ENCODE peak calls at places on chromosome 1, in five cellular contexts. Q is fibroblast of pulmonary artery; R is HTR-8/SVneo; M is SHP77; N is NK-92 treated with Interleukin-12 subunit alpha and Interleukin-12 subunit beta, amount 100 ng/mL, for 24 hours. W is an unnamed sample.

GRCh38 chr1:170800243-170800642 is 135.1 kb upstream of the MROH9 start:
- DNase-seq in Q (no peak), R (no peak), M (no peak), N (no peak), W (no peak)

GRCh38 chr1:207000641-207001291 is 30.5 kb upstream of the FCAMR start:
- DNase-seq in Q (no peak), R (no peak), M (no peak), N (no peak), W (no peak)

GRCh38 chr1:2174348-2175054 is 20.1 kb downstream of the FAAP20 start:
- DNase-seq in Q (peak; percentile 64), R (peak; percentile 79), M (peak; percentile 37), N (no peak), W (no peak)

GRCh38 chr1:111471012-111471411 is 2.8 kb upstream of the C1orf162 start:
- DNase-seq in Q (no peak), R (no peak), M (no peak), N (peak; percentile 9), W (no peak)

GRCh38 chr1:219661464-219662092 is 48.7 kb upstream of the ZC3H11B start:
- DNase-seq in Q (no peak), R (no peak), M (no peak), N (no peak), W (no peak)

GRCh38 chr1:27821761-27822315 is 8.7 kb upstream of the PPP1R8 start:
- DNase-seq in Q (no peak), R (no peak), M (no peak), N (no peak), W (no peak)

GRCh38 chr1:64623750-64624445 is 121.0 kb upstream of the RAVER2 start:
- DNase-seq in Q (peak; percentile 28), R (no peak), M (peak; percentile 10), N (no peak), W (no peak)

GRCh38 chr1:168824418-168824817 is 95.4 kb upstream of the DPT start:
- DNase-seq in Q (no peak), R (no peak), M (no peak), N (no peak), W (no peak)

GRCh38 chr1:53543771-53544695 is 84.8 kb downstream of the DMRTB1 start:
- DNase-seq in Q (no peak), R (no peak), M (no peak), N (no peak), W (peak; percentile 82)

GRCh38 chr1:202615501-202616354 is 94.5 kb downstream of the SYT2 start:
- DNase-seq in Q (peak; percentile 73), R (peak; percentile 36), M (no peak), N (no peak), W (no peak)

GRCh38 chr1:31811605-31812004 is 4.2 kb downstream of the SPOCD1 start:
- DNase-seq in Q (peak; percentile 63), R (no peak), M (peak; percentile 95), N (no peak), W (no peak)

GRCh38 chr1:107494061-107494460 is 353.2 kb downstream of the NTNG1 start:
- DNase-seq in Q (no peak), R (no peak), M (no peak), N (no peak), W (no peak)

GRCh38 chr1:238927899-238928298 is 458.5 kb upstream of the CHRM3 start:
- DNase-seq in Q (no peak), R (no peak), M (no peak), N (no peak), W (no peak)

GRCh38 chr1:171346866-171347265 is 32.9 kb downstream of the FMO4 start:
- DNase-seq in Q (peak; percentile 26), R (no peak), M (no peak), N (no peak), W (no peak)

GRCh38 chr1:214700381-214700780 is 97.4 kb downstream of the CENPF start:
- DNase-seq in Q (no peak), R (no peak), M (no peak), N (no peak), W (no peak)

GRCh38 chr1:37605061-37605650 is 9.4 kb upstream of the GNL2 start:
- DNase-seq in Q (no peak), R (no peak), M (no peak), N (no peak), W (no peak)

GRCh38 chr1:218459878-218460277 is 114.7 kb downstream of the TGFB2 start:
- DNase-seq in Q (peak; percentile 91), R (peak; percentile 89), M (no peak), N (no peak), W (no peak)

GRCh38 chr1:17606826-17607440 is 67.4 kb downstream of the ARHGEF10L start:
- DNase-seq in Q (peak; percentile 73), R (peak; percentile 64), M (peak; percentile 64), N (peak; percentile 22), W (no peak)

GRCh38 chr1:25501235-25502058 is 42.0 kb upstream of the LDLRAP1 start:
- DNase-seq in Q (peak; percentile 72), R (peak; percentile 23), M (no peak), N (no peak), W (no peak)

GRCh38 chr1:13628711-13629110 is 45.1 kb downstream of the PDPN start:
- DNase-seq in Q (no peak), R (no peak), M (no peak), N (no peak), W (no peak)

GRCh38 chr1:169604781-169605560 is 18.7 kb upstream of the F5 start:
- DNase-seq in Q (no peak), R (no peak), M (no peak), N (no peak), W (no peak)

GRCh38 chr1:247216246-247216645 is 39.6 kb upstream of the VN1R5 start:
- DNase-seq in Q (no peak), R (no peak), M (no peak), N (no peak), W (no peak)

GRCh38 chr1:100320311-100321097 is 31.8 kb upstream of the CDC14A start:
- DNase-seq in Q (no peak), R (no peak), M (no peak), N (no peak), W (no peak)

GRCh38 chr1:177571076-177571475 is 398.8 kb downstream of the SEC16B start:
- DNase-seq in Q (no peak), R (no peak), M (no peak), N (no peak), W (no peak)

GRCh38 chr1:46532498-46533178 is 18.8 kb downstream of the KNCN start:
- DNase-seq in Q (peak; percentile 54), R (peak; percentile 59), M (no peak), N (no peak), W (no peak)

GRCh38 chr1:205014772-205015171 is 28.2 kb upstream of the CNTN2 start:
- DNase-seq in Q (no peak), R (no peak), M (no peak), N (no peak), W (peak; percentile 52)

GRCh38 chr1:200279810-200280411 is 129.9 kb downstream of the ZNF281 start:
- DNase-seq in Q (peak; percentile 79), R (peak; percentile 60), M (no peak), N (no peak), W (no peak)

GRCh38 chr1:162056043-162056442 is 13.4 kb upstream of the NOS1AP start:
- DNase-seq in Q (peak; percentile 80), R (peak; percentile 59), M (peak; percentile 57), N (peak; percentile 35), W (no peak)

GRCh38 chr1:10794724-10795304 is 1.6 kb downstream of the CASZ1 start:
- DNase-seq in Q (no peak), R (no peak), M (no peak), N (no peak), W (peak; percentile 53)

GRCh38 chr1:18727956-18728355 is 97.3 kb downstream of the PAX7 start:
- DNase-seq in Q (no peak), R (no peak), M (no peak), N (no peak), W (no peak)

GRCh38 chr1:113046569-113046968 is 26.4 kb upstream of the LRIG2 start:
- DNase-seq in Q (no peak), R (no peak), M (no peak), N (peak; percentile 2), W (no peak)

GRCh38 chr1:22861764-22862440 is 110.8 kb downstream of the LACTBL1 start:
- DNase-seq in Q (peak; percentile 89), R (peak; percentile 70), M (peak; percentile 20), N (no peak), W (no peak)

GRCh38 chr1:212785871-212786270 is 5.7 kb downstream of the NSL1 start:
- DNase-seq in Q (no peak), R (no peak), M (no peak), N (no peak), W (no peak)

GRCh38 chr1:206851611-206852010 is 13.8 kb upstream of the IL20 start:
- DNase-seq in Q (peak; percentile 86), R (no peak), M (no peak), N (no peak), W (no peak)

GRCh38 chr1:118949317-118949716 is 38.8 kb downstream of the TBX15 start:
- DNase-seq in Q (peak; percentile 47), R (no peak), M (no peak), N (no peak), W (no peak)

GRCh38 chr1:234540404-234540762 is 61.4 kb upstream of the TARBP1 start:
- DNase-seq in Q (no peak), R (no peak), M (no peak), N (no peak), W (no peak)

GRCh38 chr1:11985851-11986250 is 5.6 kb downstream of the MFN2 start:
- DNase-seq in Q (peak; percentile 86), R (no peak), M (no peak), N (no peak), W (no peak)